ENCODE peak calls at places on chromosomes 3 and 15, in five cellular contexts. One of them, this sample, is unnamed.

GRCh38 chr3:41026394-41027177 is 172.7 kb upstream of the CTNNB1 start:
- DNase-seq in CD8-positive, alpha-beta T cell: no peak
- DNase-seq in endodermal cell: peak
- DNase-seq in fibroblast of lung: peak
- DNase-seq in astrocyte of the spinal cord: peak
- DNase-seq in this sample: peak

GRCh38 chr3:48694610-48695051 is 8.9 kb upstream of the NCKIPSD start:
- DNase-seq in CD8-positive, alpha-beta T cell: no peak
- DNase-seq in endodermal cell: no peak
- DNase-seq in fibroblast of lung: peak
- DNase-seq in astrocyte of the spinal cord: peak
- DNase-seq in this sample: peak

GRCh38 chr15:86629957-86630356 is 550.3 kb downstream of the AGBL1 start:
- DNase-seq in CD8-positive, alpha-beta T cell: no peak
- DNase-seq in endodermal cell: no peak
- DNase-seq in fibroblast of lung: no peak
- DNase-seq in astrocyte of the spinal cord: no peak
- DNase-seq in this sample: no peak

GRCh38 chr3:45599984-45600650 is 5.6 kb downstream of the LIMD1 start:
- DNase-seq in CD8-positive, alpha-beta T cell: no peak
- DNase-seq in endodermal cell: no peak
- DNase-seq in fibroblast of lung: no peak
- DNase-seq in astrocyte of the spinal cord: no peak
- DNase-seq in this sample: no peak

GRCh38 chr3:86969500-86970189 is 21.3 kb downstream of the VGLL3 start:
- DNase-seq in CD8-positive, alpha-beta T cell: no peak
- DNase-seq in endodermal cell: peak
- DNase-seq in fibroblast of lung: no peak
- DNase-seq in astrocyte of the spinal cord: peak
- DNase-seq in this sample: no peak

GRCh38 chr3:58530354-58530865 is 6.6 kb downstream of the ACOX2 start:
- DNase-seq in CD8-positive, alpha-beta T cell: no peak
- DNase-seq in endodermal cell: no peak
- DNase-seq in fibroblast of lung: no peak
- DNase-seq in astrocyte of the spinal cord: no peak
- DNase-seq in this sample: no peak

GRCh38 chr3:14861031-14861430 is 42.3 kb downstream of the FGD5 start:
- DNase-seq in CD8-positive, alpha-beta T cell: no peak
- DNase-seq in endodermal cell: no peak
- DNase-seq in fibroblast of lung: no peak
- DNase-seq in astrocyte of the spinal cord: no peak
- DNase-seq in this sample: no peak

GRCh38 chr3:124774305-124774673 is 44.0 kb downstream of the UMPS start:
- DNase-seq in CD8-positive, alpha-beta T cell: no peak
- DNase-seq in endodermal cell: peak
- DNase-seq in fibroblast of lung: peak
- DNase-seq in astrocyte of the spinal cord: peak
- DNase-seq in this sample: peak

GRCh38 chr3:112814256-112814655 is 32.4 kb downstream of the CD200R1L start:
- DNase-seq in CD8-positive, alpha-beta T cell: no peak
- DNase-seq in endodermal cell: no peak
- DNase-seq in fibroblast of lung: peak
- DNase-seq in astrocyte of the spinal cord: peak
- DNase-seq in this sample: peak

GRCh38 chr15:32864051-32864450 is 146.2 kb downstream of the GREM1 start:
- DNase-seq in CD8-positive, alpha-beta T cell: no peak
- DNase-seq in endodermal cell: no peak
- DNase-seq in fibroblast of lung: no peak
- DNase-seq in astrocyte of the spinal cord: no peak
- DNase-seq in this sample: no peak

GRCh38 chr3:23128655-23129054 is 74.5 kb upstream of the UBE2E2 start:
- DNase-seq in CD8-positive, alpha-beta T cell: no peak
- DNase-seq in endodermal cell: no peak
- DNase-seq in fibroblast of lung: no peak
- DNase-seq in astrocyte of the spinal cord: no peak
- DNase-seq in this sample: no peak

GRCh38 chr3:44905501-44906159 is 31.2 kb downstream of the TGM4 start:
- DNase-seq in CD8-positive, alpha-beta T cell: no peak
- DNase-seq in endodermal cell: peak
- DNase-seq in fibroblast of lung: no peak
- DNase-seq in astrocyte of the spinal cord: no peak
- DNase-seq in this sample: no peak

GRCh38 chr15:92848464-92848851 is 51.7 kb upstream of the CHD2 start:
- DNase-seq in CD8-positive, alpha-beta T cell: no peak
- DNase-seq in endodermal cell: no peak
- DNase-seq in fibroblast of lung: no peak
- DNase-seq in astrocyte of the spinal cord: no peak
- DNase-seq in this sample: no peak

GRCh38 chr15:42737529-42738328 is 801 bp upstream of the CDAN1 start:
- DNase-seq in CD8-positive, alpha-beta T cell: no peak
- DNase-seq in endodermal cell: no peak
- DNase-seq in fibroblast of lung: no peak
- DNase-seq in astrocyte of the spinal cord: no peak
- DNase-seq in this sample: no peak

GRCh38 chr3:134312873-134313838 is 61.1 kb downstream of the AMOTL2 start:
- DNase-seq in CD8-positive, alpha-beta T cell: no peak
- DNase-seq in endodermal cell: peak
- DNase-seq in fibroblast of lung: peak
- DNase-seq in astrocyte of the spinal cord: peak
- DNase-seq in this sample: peak

GRCh38 chr3:72113964-72114363 is 329.0 kb upstream of the PROK2 start:
- DNase-seq in CD8-positive, alpha-beta T cell: no peak
- DNase-seq in endodermal cell: no peak
- DNase-seq in fibroblast of lung: no peak
- DNase-seq in astrocyte of the spinal cord: no peak
- DNase-seq in this sample: no peak

GRCh38 chr3:111227216-111227615 is 155.6 kb downstream of the NECTIN3 start:
- DNase-seq in CD8-positive, alpha-beta T cell: no peak
- DNase-seq in endodermal cell: no peak
- DNase-seq in fibroblast of lung: peak
- DNase-seq in astrocyte of the spinal cord: peak
- DNase-seq in this sample: peak

GRCh38 chr3:42184622-42185010 is 81.4 kb downstream of the CCK start:
- DNase-seq in CD8-positive, alpha-beta T cell: no peak
- DNase-seq in endodermal cell: no peak
- DNase-seq in fibroblast of lung: no peak
- DNase-seq in astrocyte of the spinal cord: no peak
- DNase-seq in this sample: no peak

GRCh38 chr3:148759425-148759824 is 61.7 kb downstream of the AGTR1 start:
- DNase-seq in CD8-positive, alpha-beta T cell: no peak
- DNase-seq in endodermal cell: no peak
- DNase-seq in fibroblast of lung: no peak
- DNase-seq in astrocyte of the spinal cord: no peak
- DNase-seq in this sample: no peak

GRCh38 chr3:169623971-169624370 is 39.5 kb downstream of the MECOM start:
- DNase-seq in CD8-positive, alpha-beta T cell: no peak
- DNase-seq in endodermal cell: no peak
- DNase-seq in fibroblast of lung: no peak
- DNase-seq in astrocyte of the spinal cord: no peak
- DNase-seq in this sample: no peak

GRCh38 chr3:9749663-9750555 is at the start of gene OGG1:
- DNase-seq in CD8-positive, alpha-beta T cell: peak
- DNase-seq in endodermal cell: peak
- DNase-seq in fibroblast of lung: peak
- DNase-seq in astrocyte of the spinal cord: peak
- DNase-seq in this sample: peak

GRCh38 chr3:173199568-173199967 is 58.5 kb upstream of the SPATA16 start:
- DNase-seq in CD8-positive, alpha-beta T cell: no peak
- DNase-seq in endodermal cell: peak
- DNase-seq in fibroblast of lung: no peak
- DNase-seq in astrocyte of the spinal cord: no peak
- DNase-seq in this sample: no peak

GRCh38 chr15:90529008-90529368 is 735 bp upstream of the CRTC3 start:
- DNase-seq in CD8-positive, alpha-beta T cell: no peak
- DNase-seq in endodermal cell: no peak
- DNase-seq in fibroblast of lung: no peak
- DNase-seq in astrocyte of the spinal cord: no peak
- DNase-seq in this sample: no peak

GRCh38 chr15:51576911-51577500 is 45.6 kb downstream of the DMXL2 start:
- DNase-seq in CD8-positive, alpha-beta T cell: no peak
- DNase-seq in endodermal cell: no peak
- DNase-seq in fibroblast of lung: peak
- DNase-seq in astrocyte of the spinal cord: no peak
- DNase-seq in this sample: peak

GRCh38 chr3:114022145-114022544 is 34.2 kb downstream of the CCDC191 start:
- DNase-seq in CD8-positive, alpha-beta T cell: no peak
- DNase-seq in endodermal cell: no peak
- DNase-seq in fibroblast of lung: peak
- DNase-seq in astrocyte of the spinal cord: no peak
- DNase-seq in this sample: peak

GRCh38 chr3:123397050-123397590 is 51.8 kb downstream of the ADCY5 start:
- DNase-seq in CD8-positive, alpha-beta T cell: no peak
- DNase-seq in endodermal cell: no peak
- DNase-seq in fibroblast of lung: no peak
- DNase-seq in astrocyte of the spinal cord: no peak
- DNase-seq in this sample: no peak

GRCh38 chr3:134693804-134694203 is 43.0 kb upstream of the KY start:
- DNase-seq in CD8-positive, alpha-beta T cell: no peak
- DNase-seq in endodermal cell: no peak
- DNase-seq in fibroblast of lung: no peak
- DNase-seq in astrocyte of the spinal cord: no peak
- DNase-seq in this sample: peak

GRCh38 chr3:47491186-47491585 is 15.4 kb upstream of the SCAP start:
- DNase-seq in CD8-positive, alpha-beta T cell: no peak
- DNase-seq in endodermal cell: no peak
- DNase-seq in fibroblast of lung: no peak
- DNase-seq in astrocyte of the spinal cord: no peak
- DNase-seq in this sample: no peak

GRCh38 chr15:88061452-88061851 is 195.1 kb downstream of the NTRK3 start:
- DNase-seq in CD8-positive, alpha-beta T cell: no peak
- DNase-seq in endodermal cell: no peak
- DNase-seq in fibroblast of lung: no peak
- DNase-seq in astrocyte of the spinal cord: no peak
- DNase-seq in this sample: peak

GRCh38 chr3:111904376-111905241 is 45.5 kb downstream of the PHLDB2 start:
- DNase-seq in CD8-positive, alpha-beta T cell: no peak
- DNase-seq in endodermal cell: no peak
- DNase-seq in fibroblast of lung: peak
- DNase-seq in astrocyte of the spinal cord: peak
- DNase-seq in this sample: peak

GRCh38 chr15:51917493-51917892 is 54.1 kb downstream of the LEO1 start:
- DNase-seq in CD8-positive, alpha-beta T cell: no peak
- DNase-seq in endodermal cell: peak
- DNase-seq in fibroblast of lung: peak
- DNase-seq in astrocyte of the spinal cord: peak
- DNase-seq in this sample: no peak

GRCh38 chr15:64149424-64150235 is 1.9 kb upstream of the SNX22 start:
- DNase-seq in CD8-positive, alpha-beta T cell: no peak
- DNase-seq in endodermal cell: peak
- DNase-seq in fibroblast of lung: no peak
- DNase-seq in astrocyte of the spinal cord: no peak
- DNase-seq in this sample: no peak
- TF ChIP-seq CTCF in CD8-positive, alpha-beta T cell: no peak
- TF ChIP-seq CTCF in endodermal cell: peak
- TF ChIP-seq CTCF in fibroblast of lung: no peak
- TF ChIP-seq CTCF in astrocyte of the spinal cord: peak
- TF ChIP-seq CTCF in this sample: peak

DNA sequence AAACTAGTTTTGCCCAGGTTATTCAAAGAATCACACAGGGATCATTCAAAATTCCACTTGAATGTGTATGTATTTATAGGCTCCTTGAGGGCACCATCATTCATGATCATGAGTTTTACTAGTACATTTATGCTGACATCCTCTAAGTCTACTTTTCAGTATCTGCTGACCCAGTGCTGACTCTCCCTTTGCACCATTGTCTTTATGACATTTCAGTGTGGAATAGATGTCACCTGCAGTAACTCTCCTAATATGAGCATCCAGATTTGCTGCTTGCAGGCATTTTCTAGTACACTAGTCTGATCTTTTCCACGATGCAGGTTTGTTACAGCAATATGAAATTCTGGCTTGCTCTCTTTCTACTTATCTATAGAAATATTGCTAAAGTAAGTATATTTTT is 1603.5 kb downstream of the SI start:
- DNase-seq in CD8-positive, alpha-beta T cell: no peak
- DNase-seq in endodermal cell: no peak
- DNase-seq in fibroblast of lung: no peak
- DNase-seq in astrocyte of the spinal cord: no peak
- DNase-seq in this sample: no peak
- H3K4me3 ChIP-seq in CD8-positive, alpha-beta T cell: no peak
- H3K4me3 ChIP-seq in endodermal cell: no peak
- H3K4me3 ChIP-seq in fibroblast of lung: no peak
- H3K4me3 ChIP-seq in astrocyte of the spinal cord: no peak
- H3K4me3 ChIP-seq in this sample: no peak

DNA sequence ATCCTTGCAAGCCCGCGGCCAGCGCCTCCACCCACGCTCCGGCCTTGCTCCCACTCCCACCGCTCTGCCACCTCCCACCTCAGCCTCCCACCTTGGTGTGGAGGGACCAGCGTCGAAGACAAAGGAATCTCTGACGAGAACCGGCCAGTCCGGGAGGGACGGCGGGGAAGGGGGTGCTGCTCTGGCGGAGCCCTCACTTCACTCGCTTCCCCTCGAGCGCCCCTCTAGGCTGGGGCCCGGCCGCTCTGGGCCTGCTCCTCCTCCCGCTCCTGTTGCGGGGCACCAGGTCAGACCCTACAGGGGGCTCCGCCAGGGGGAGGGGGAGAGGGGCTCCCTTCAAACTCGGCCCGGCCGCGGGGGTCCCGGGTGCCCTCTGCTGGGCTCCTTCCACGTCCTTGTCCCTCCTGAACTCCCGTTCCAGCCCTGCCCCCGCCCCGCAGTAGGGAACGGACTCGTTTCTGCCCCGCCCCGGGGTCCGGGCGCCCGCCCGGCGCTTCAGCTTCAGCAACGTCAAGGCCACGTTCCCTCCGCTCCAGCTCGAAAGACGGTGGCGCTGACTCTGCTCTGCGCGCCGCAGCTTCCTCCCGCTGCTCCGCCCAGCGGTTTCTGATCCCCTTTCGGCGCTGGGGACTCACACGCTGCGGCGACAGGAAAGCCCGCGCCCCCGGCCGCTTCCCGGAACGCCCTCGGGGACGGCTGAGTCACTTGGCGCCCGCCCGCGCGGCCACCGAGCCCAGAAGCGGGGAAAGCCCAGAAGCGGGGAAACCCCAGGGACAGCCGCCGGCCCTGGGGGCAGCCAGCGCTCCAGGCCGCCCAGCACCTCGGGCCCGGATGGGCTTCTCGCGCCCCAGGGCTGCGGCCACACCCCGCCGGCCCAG is 28.6 kb downstream of the ARHGAP31 start:
- DNase-seq in CD8-positive, alpha-beta T cell: peak
- DNase-seq in endodermal cell: peak
- DNase-seq in fibroblast of lung: peak
- DNase-seq in astrocyte of the spinal cord: peak
- DNase-seq in this sample: peak
- TF ChIP-seq CTCF in CD8-positive, alpha-beta T cell: no peak
- TF ChIP-seq CTCF in endodermal cell: peak
- TF ChIP-seq CTCF in fibroblast of lung: no peak
- TF ChIP-seq CTCF in astrocyte of the spinal cord: peak
- TF ChIP-seq CTCF in this sample: no peak

DNA sequence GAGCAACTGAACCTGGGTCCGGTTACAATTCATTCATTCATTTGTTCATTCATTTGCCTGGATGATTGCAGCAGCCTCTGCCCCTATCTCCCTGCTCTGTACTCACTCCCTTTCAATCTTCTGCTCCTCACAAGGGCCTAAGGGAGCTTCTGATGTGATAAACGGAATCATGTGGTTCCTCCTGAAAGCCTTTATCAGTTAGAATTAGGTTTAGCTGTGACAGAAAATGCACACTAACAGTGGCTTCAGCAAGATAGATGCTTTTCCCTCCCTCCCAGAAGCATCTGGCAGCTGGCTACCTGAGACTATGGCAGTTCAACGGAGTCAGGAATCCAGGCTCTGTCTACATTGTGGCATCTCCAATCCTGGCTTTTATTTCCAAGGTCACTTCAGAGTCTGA is 196.0 kb downstream of the ADAMTS9 start:
- DNase-seq in CD8-positive, alpha-beta T cell: no peak
- DNase-seq in endodermal cell: no peak
- DNase-seq in fibroblast of lung: no peak
- DNase-seq in astrocyte of the spinal cord: no peak
- DNase-seq in this sample: no peak
- H3K4me3 ChIP-seq in CD8-positive, alpha-beta T cell: no peak
- H3K4me3 ChIP-seq in endodermal cell: no peak
- H3K4me3 ChIP-seq in fibroblast of lung: no peak
- H3K4me3 ChIP-seq in astrocyte of the spinal cord: no peak
- H3K4me3 ChIP-seq in this sample: no peak